ENCODE peak calls at places on chromosomes 16 and 17, in four cellular contexts. Q is NCI-H446, Z is heart left ventricle, H is cerebellum. J is an unnamed sample.

GRCh38 chr17:49390548-49391324 is 23.9 kb downstream of the PHB1 start:
- DNase-seq in H (no peak), Z (peak; percentile 10), Q (no peak), J (no peak)

GRCh38 chr16:4574919-4575705 is 19.0 kb downstream of the C16orf96 start:
- DNase-seq in Q (no peak), Z (no peak), H (no peak), J (no peak)

GRCh38 chr16:88798772-88799455 is 4.7 kb upstream of the CDT1 start:
- DNase-seq in Q (peak; percentile 35), H (no peak), Z (no peak), J (peak; percentile 64)

GRCh38 chr16:2429771-2430663 is 770 bp downstream of the CCNF start:
- DNase-seq in Q (no peak), H (peak; percentile 53), Z (no peak), J (no peak)

GRCh38 chr17:15947331-15947730 is 2.4 kb downstream of the ADORA2B start:
- DNase-seq in Z (no peak), H (no peak), Q (no peak), J (no peak)

GRCh38 chr17:82199496-82199895 is 13.1 kb downstream of the CCDC57 start:
- DNase-seq in H (no peak), Q (no peak), Z (no peak), J (no peak)

GRCh38 chr17:40824015-40824832 is 1.8 kb upstream of the KRT10 start:
- DNase-seq in Q (no peak), Z (no peak), H (no peak), J (no peak)

GRCh38 chr17:35087731-35088646 is 24.5 kb upstream of the RFFL start:
- DNase-seq in H (peak; percentile 38), Q (no peak), Z (peak; percentile 55), J (no peak)

GRCh38 chr16:88566158-88566557 is 4.0 kb upstream of the ZC3H18 start:
- DNase-seq in H (no peak), Q (no peak), Z (no peak), J (no peak)

GRCh38 chr17:79691931-79692330 is 38.8 kb upstream of the ENPP7 start:
- DNase-seq in Z (no peak), H (peak; percentile 78), Q (peak; percentile 60), J (no peak)

GRCh38 chr17:42846594-42847280 is 2.4 kb downstream of the AOC2 start:
- DNase-seq in H (no peak), Q (no peak), Z (no peak), J (no peak)

GRCh38 chr16:70395345-70395901 is 43.5 kb downstream of the ST3GAL2 start:
- DNase-seq in H (no peak), Q (no peak), Z (peak; percentile 57), J (peak; percentile 8)

GRCh38 chr16:49019081-49019633 is 262.5 kb downstream of the CBLN1 start:
- DNase-seq in H (peak; percentile 88), Z (no peak), Q (peak; percentile 76), J (peak; percentile 86)

GRCh38 chr17:21240375-21241055 is 12.7 kb downstream of the NATD1 start:
- DNase-seq in H (no peak), Q (no peak), Z (no peak), J (no peak)

GRCh38 chr16:17246577-17246885 is 224.2 kb downstream of the XYLT1 start:
- DNase-seq in H (no peak), Q (no peak), Z (no peak), J (no peak)

GRCh38 chr17:6578491-6578890 is 22.1 kb upstream of the PITPNM3 start:
- DNase-seq in Q (no peak), Z (no peak), H (no peak), J (no peak)

GRCh38 chr16:53692146-53692545 is 11.5 kb downstream of the RPGRIP1L start:
- DNase-seq in H (no peak), Q (no peak), Z (no peak), J (no peak)

GRCh38 chr16:64736887-64737286 is 385.0 kb downstream of the CDH11 start:
- DNase-seq in Z (no peak), Q (no peak), H (no peak), J (no peak)

GRCh38 chr17:77153487-77153886 is 12.7 kb downstream of the SEC14L1 start:
- DNase-seq in Z (no peak), Q (no peak), H (no peak), J (no peak)